ENCODE peak calls at places on chromosomes 2 and 18, in six cellular contexts. One of them, this sample, is unnamed.

GRCh38 chr2:241041557-241042158 is 43.2 kb downstream of the SNED1 start:
- ATAC-seq in T-helper 17 cell: peak
- ATAC-seq in left ventricle myocardium superior: no peak
- ATAC-seq in T-cell: peak
- ATAC-seq in GM12878: peak
- ATAC-seq in stimulated activated naive CD8-positive, alpha-beta T cell treated with anti-CD3 and anti-CD28 coated beads, Interleukin-15, amount 100 ng/mL, for 72 hours: no peak
- ATAC-seq in this sample: no peak

GRCh38 chr2:9416267-9416961 is 6.9 kb downstream of the ITGB1BP1 start:
- ATAC-seq in T-helper 17 cell: no peak
- ATAC-seq in left ventricle myocardium superior: no peak
- ATAC-seq in T-cell: no peak
- ATAC-seq in GM12878: no peak
- ATAC-seq in stimulated activated naive CD8-positive, alpha-beta T cell treated with anti-CD3 and anti-CD28 coated beads, Interleukin-15, amount 100 ng/mL, for 72 hours: no peak
- ATAC-seq in this sample: peak

GRCh38 chr2:20042531-20042930 is 8.9 kb downstream of the LAPTM4A start:
- ATAC-seq in T-helper 17 cell: no peak
- ATAC-seq in left ventricle myocardium superior: peak
- ATAC-seq in T-cell: no peak
- ATAC-seq in GM12878: no peak
- ATAC-seq in stimulated activated naive CD8-positive, alpha-beta T cell treated with anti-CD3 and anti-CD28 coated beads, Interleukin-15, amount 100 ng/mL, for 72 hours: no peak
- ATAC-seq in this sample: no peak

GRCh38 chr2:42575458-42576064 is 7.1 kb downstream of the MTA3 start:
- ATAC-seq in T-helper 17 cell: no peak
- ATAC-seq in left ventricle myocardium superior: peak
- ATAC-seq in T-cell: peak
- ATAC-seq in GM12878: peak
- ATAC-seq in stimulated activated naive CD8-positive, alpha-beta T cell treated with anti-CD3 and anti-CD28 coated beads, Interleukin-15, amount 100 ng/mL, for 72 hours: peak
- ATAC-seq in this sample: no peak

GRCh38 chr2:207252979-207253640 is 87.4 kb upstream of the KLF7 start:
- ATAC-seq in T-helper 17 cell: no peak
- ATAC-seq in left ventricle myocardium superior: no peak
- ATAC-seq in T-cell: no peak
- ATAC-seq in GM12878: no peak
- ATAC-seq in stimulated activated naive CD8-positive, alpha-beta T cell treated with anti-CD3 and anti-CD28 coated beads, Interleukin-15, amount 100 ng/mL, for 72 hours: no peak
- ATAC-seq in this sample: no peak

GRCh38 chr2:187581125-187581896 is 27.1 kb upstream of the TFPI start:
- ATAC-seq in T-helper 17 cell: no peak
- ATAC-seq in left ventricle myocardium superior: no peak
- ATAC-seq in T-cell: no peak
- ATAC-seq in GM12878: peak
- ATAC-seq in stimulated activated naive CD8-positive, alpha-beta T cell treated with anti-CD3 and anti-CD28 coated beads, Interleukin-15, amount 100 ng/mL, for 72 hours: no peak
- ATAC-seq in this sample: no peak

GRCh38 chr2:85266424-85267041 is 61.3 kb downstream of the TGOLN2 start:
- ATAC-seq in T-helper 17 cell: peak
- ATAC-seq in left ventricle myocardium superior: peak
- ATAC-seq in T-cell: peak
- ATAC-seq in GM12878: peak
- ATAC-seq in stimulated activated naive CD8-positive, alpha-beta T cell treated with anti-CD3 and anti-CD28 coated beads, Interleukin-15, amount 100 ng/mL, for 72 hours: peak
- ATAC-seq in this sample: peak

GRCh38 chr2:229160984-229161383 is 110.1 kb downstream of the PID1 start:
- ATAC-seq in T-helper 17 cell: no peak
- ATAC-seq in left ventricle myocardium superior: peak
- ATAC-seq in T-cell: no peak
- ATAC-seq in GM12878: no peak
- ATAC-seq in stimulated activated naive CD8-positive, alpha-beta T cell treated with anti-CD3 and anti-CD28 coated beads, Interleukin-15, amount 100 ng/mL, for 72 hours: no peak
- ATAC-seq in this sample: no peak

GRCh38 chr2:226647626-226648518 is 151.7 kb downstream of the IRS1 start:
- ATAC-seq in T-helper 17 cell: no peak
- ATAC-seq in left ventricle myocardium superior: no peak
- ATAC-seq in T-cell: no peak
- ATAC-seq in GM12878: no peak
- ATAC-seq in stimulated activated naive CD8-positive, alpha-beta T cell treated with anti-CD3 and anti-CD28 coated beads, Interleukin-15, amount 100 ng/mL, for 72 hours: no peak
- ATAC-seq in this sample: no peak

GRCh38 chr2:118706371-118706770 is 141.1 kb downstream of the EN1 start:
- ATAC-seq in T-helper 17 cell: no peak
- ATAC-seq in left ventricle myocardium superior: no peak
- ATAC-seq in T-cell: no peak
- ATAC-seq in GM12878: no peak
- ATAC-seq in stimulated activated naive CD8-positive, alpha-beta T cell treated with anti-CD3 and anti-CD28 coated beads, Interleukin-15, amount 100 ng/mL, for 72 hours: no peak
- ATAC-seq in this sample: peak

GRCh38 chr2:110116033-110116710 is 550 bp upstream of the MALL start:
- ATAC-seq in T-helper 17 cell: no peak
- ATAC-seq in left ventricle myocardium superior: peak
- ATAC-seq in T-cell: no peak
- ATAC-seq in GM12878: peak
- ATAC-seq in stimulated activated naive CD8-positive, alpha-beta T cell treated with anti-CD3 and anti-CD28 coated beads, Interleukin-15, amount 100 ng/mL, for 72 hours: no peak
- ATAC-seq in this sample: peak

GRCh38 chr18:55875330-55875933 is 287.4 kb upstream of the TCF4 start:
- ATAC-seq in T-helper 17 cell: no peak
- ATAC-seq in left ventricle myocardium superior: peak
- ATAC-seq in T-cell: no peak
- ATAC-seq in GM12878: no peak
- ATAC-seq in stimulated activated naive CD8-positive, alpha-beta T cell treated with anti-CD3 and anti-CD28 coated beads, Interleukin-15, amount 100 ng/mL, for 72 hours: no peak
- ATAC-seq in this sample: no peak

GRCh38 chr18:32319084-32319483 is 129.2 kb downstream of the MEP1B start:
- ATAC-seq in T-helper 17 cell: no peak
- ATAC-seq in left ventricle myocardium superior: no peak
- ATAC-seq in T-cell: no peak
- ATAC-seq in GM12878: no peak
- ATAC-seq in stimulated activated naive CD8-positive, alpha-beta T cell treated with anti-CD3 and anti-CD28 coated beads, Interleukin-15, amount 100 ng/mL, for 72 hours: no peak
- ATAC-seq in this sample: no peak

GRCh38 chr2:206368933-206369569 is 74.3 kb upstream of the ADAM23 start:
- ATAC-seq in T-helper 17 cell: no peak
- ATAC-seq in left ventricle myocardium superior: peak
- ATAC-seq in T-cell: no peak
- ATAC-seq in GM12878: peak
- ATAC-seq in stimulated activated naive CD8-positive, alpha-beta T cell treated with anti-CD3 and anti-CD28 coated beads, Interleukin-15, amount 100 ng/mL, for 72 hours: no peak
- ATAC-seq in this sample: no peak

GRCh38 chr2:179438653-179439052 is 174.0 kb upstream of the SESTD1 start:
- ATAC-seq in T-helper 17 cell: no peak
- ATAC-seq in left ventricle myocardium superior: no peak
- ATAC-seq in T-cell: no peak
- ATAC-seq in GM12878: no peak
- ATAC-seq in stimulated activated naive CD8-positive, alpha-beta T cell treated with anti-CD3 and anti-CD28 coated beads, Interleukin-15, amount 100 ng/mL, for 72 hours: no peak
- ATAC-seq in this sample: no peak

GRCh38 chr2:1687254-1687653 is 57.1 kb downstream of the PXDN start:
- ATAC-seq in T-helper 17 cell: no peak
- ATAC-seq in left ventricle myocardium superior: no peak
- ATAC-seq in T-cell: no peak
- ATAC-seq in GM12878: no peak
- ATAC-seq in stimulated activated naive CD8-positive, alpha-beta T cell treated with anti-CD3 and anti-CD28 coated beads, Interleukin-15, amount 100 ng/mL, for 72 hours: no peak
- ATAC-seq in this sample: peak

This sample was measured in esophagus mucosa.